ENCODE peak calls at places on chromosomes 11 and 22, in seven cellular contexts. J is mammary epithelial cell, I is neural progenitor cell, S is fibroblast of the aortic adventitia, F is body of pancreas, O is AG04450, K is HFF-Myc. L is an unnamed sample.

GRCh38 chr22:22397875-22398524 is 110.5 kb downstream of the ZNF280B start:
- DNase-seq in J (no peak), I (no peak), S (no peak), F (no peak), O (no peak), K (no peak), L (no peak)

GRCh38 chr11:69351460-69351859 is 57.5 kb downstream of the MYEOV start:
- DNase-seq in J (peak), I (no peak), S (peak), F (no peak), O (no peak), K (no peak), L (peak)

GRCh38 chr11:803770-804598 is 1.0 kb downstream of the PIDD1 start:
- DNase-seq in J (peak), I (no peak), S (no peak), F (no peak), O (no peak), K (no peak), L (no peak)

GRCh38 chr22:23183107-23183698 is 2.9 kb downstream of the BCR start:
- DNase-seq in J (peak), I (peak), S (peak), F (peak), O (no peak), K (no peak), L (peak)

GRCh38 chr11:70073881-70074371 is 4.2 kb upstream of the ANO1 start:
- DNase-seq in J (peak), I (no peak), S (peak), F (no peak), O (no peak), K (no peak), L (no peak)

GRCh38 chr22:44023404-44024287 is 456 bp upstream of the PARVB start:
- DNase-seq in J (peak), I (peak), S (peak), F (peak), O (no peak), K (no peak), L (no peak)

GRCh38 chr11:94504689-94505293 is 7.5 kb upstream of the C11orf97 start:
- DNase-seq in J (peak), I (peak), S (peak), F (no peak), O (peak), K (no peak), L (no peak)

GRCh38 chr11:57500526-57500925 is 15.0 kb downstream of the SLC43A1 start:
- DNase-seq in J (no peak), I (no peak), S (no peak), F (peak), O (no peak), K (no peak), L (no peak)

GRCh38 chr11:32149748-32150147 is 58.9 kb downstream of the RCN1 start:
- DNase-seq in J (no peak), I (no peak), S (no peak), F (no peak), O (no peak), K (no peak), L (no peak)

DNA sequence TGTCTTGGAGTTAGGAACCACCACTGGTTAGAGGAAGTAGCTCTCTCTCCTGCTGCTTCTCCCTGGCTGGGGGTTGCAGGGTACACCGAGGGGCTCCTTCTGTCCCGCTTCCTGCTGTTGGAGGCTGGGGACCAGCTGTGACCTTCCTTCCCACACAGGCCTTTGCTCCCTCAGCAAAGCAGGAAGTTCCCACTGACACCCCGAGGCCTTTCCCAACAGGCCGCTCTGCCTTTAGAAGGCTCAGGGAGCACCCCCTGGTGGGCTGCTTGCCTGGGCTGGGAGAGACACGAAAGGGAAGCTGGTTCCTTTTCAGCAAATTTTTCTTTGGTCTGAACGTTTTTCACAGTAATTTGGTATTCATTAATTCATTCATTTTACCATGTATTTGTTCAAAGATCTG is 527.9 kb upstream of the B3GAT1 start:
- DNase-seq in J (no peak), I (peak), S (no peak), F (no peak), O (no peak), K (no peak), L (no peak)
- TF ChIP-seq CTCF in J (no peak), I (peak), S (no peak), F (no peak), O (no peak), K (peak), L (peak)

GRCh38 chr22:17789379-17790200 is 15.3 kb upstream of the BID start:
- DNase-seq in J (no peak), I (no peak), S (no peak), F (no peak), O (no peak), K (no peak), L (no peak)
- TF ChIP-seq CTCF in J (no peak), I (no peak), S (no peak), F (no peak), O (no peak), K (no peak), L (no peak)

GRCh38 chr11:14248577-14248976 is 110.4 kb downstream of the RRAS2 start:
- DNase-seq in J (no peak), I (peak), S (no peak), F (no peak), O (no peak), K (no peak), L (no peak)
- TF ChIP-seq CTCF in J (no peak), I (peak), S (no peak), F (no peak), O (no peak), K (no peak), L (peak)

DNA sequence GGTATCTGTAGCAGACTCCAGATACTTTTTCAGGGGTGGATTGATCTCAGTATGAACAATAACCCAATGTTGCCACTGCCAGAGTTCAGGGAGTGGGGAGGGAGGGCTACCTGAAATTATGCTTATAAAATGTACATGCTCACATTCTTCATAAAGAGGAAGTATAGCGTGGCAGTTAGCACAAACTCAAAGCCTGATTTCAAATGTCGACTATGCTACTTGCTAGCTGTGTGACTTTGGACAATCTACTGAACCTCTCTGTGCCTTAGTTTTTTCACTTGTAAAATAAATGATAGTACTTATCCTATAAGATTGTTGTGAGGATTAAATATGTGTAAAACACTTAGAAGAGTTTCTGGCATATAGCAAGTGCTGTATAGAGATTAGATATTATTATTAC is 26.5 kb upstream of the POU2AF1 start:
- DNase-seq in J (no peak), I (no peak), S (no peak), F (no peak), O (no peak), K (no peak), L (no peak)
- TF ChIP-seq CTCF in J (no peak), I (no peak), S (no peak), F (no peak), O (no peak), K (no peak), L (no peak)

DNA sequence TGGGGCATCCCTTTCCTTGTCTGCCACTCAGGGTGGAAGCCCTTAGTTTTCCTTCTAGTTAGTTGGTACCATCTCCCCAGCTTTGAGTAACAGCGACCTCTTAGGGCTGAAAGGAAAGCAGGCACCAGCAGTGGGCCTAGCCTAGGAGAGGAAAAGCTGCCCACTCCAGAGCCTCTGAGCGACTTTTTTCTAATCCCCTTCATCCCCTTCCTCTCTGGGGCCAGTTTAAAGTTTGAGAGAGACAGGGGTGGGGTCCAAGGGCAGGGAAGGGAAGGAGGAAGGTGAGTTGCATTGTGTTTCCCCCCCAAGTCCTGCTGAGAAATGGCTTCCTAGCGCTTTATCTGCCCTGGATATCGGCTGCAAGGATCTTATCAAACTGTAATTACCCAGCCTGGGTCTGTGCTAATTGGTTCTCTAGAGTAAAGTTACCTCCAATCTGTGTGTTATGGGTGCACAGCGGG is 573.9 kb upstream of the CADM1 start:
- DNase-seq in J (no peak), I (peak), S (no peak), F (no peak), O (no peak), K (no peak), L (no peak)
- TF ChIP-seq CTCF in J (no peak), I (peak), S (no peak), F (no peak), O (peak), K (no peak), L (peak)

GRCh38 chr22:48699531-48699930 is 1128.1 kb downstream of the BRD1 start:
- DNase-seq in J (no peak), I (peak), S (no peak), F (no peak), O (no peak), K (no peak), L (no peak)

GRCh38 chr22:48700180-48700565 is 1127.5 kb downstream of the BRD1 start:
- DNase-seq in J (no peak), I (no peak), S (no peak), F (no peak), O (no peak), K (no peak), L (no peak)

GRCh38 chr22:48701296-48702030 is 1126.2 kb downstream of the BRD1 start:
- DNase-seq in J (no peak), I (peak), S (no peak), F (no peak), O (no peak), K (no peak), L (no peak)

GRCh38 chr22:48702573-48703264 is 1125.0 kb downstream of the BRD1 start:
- DNase-seq in J (no peak), I (peak), S (no peak), F (peak), O (no peak), K (no peak), L (no peak)

DNA sequence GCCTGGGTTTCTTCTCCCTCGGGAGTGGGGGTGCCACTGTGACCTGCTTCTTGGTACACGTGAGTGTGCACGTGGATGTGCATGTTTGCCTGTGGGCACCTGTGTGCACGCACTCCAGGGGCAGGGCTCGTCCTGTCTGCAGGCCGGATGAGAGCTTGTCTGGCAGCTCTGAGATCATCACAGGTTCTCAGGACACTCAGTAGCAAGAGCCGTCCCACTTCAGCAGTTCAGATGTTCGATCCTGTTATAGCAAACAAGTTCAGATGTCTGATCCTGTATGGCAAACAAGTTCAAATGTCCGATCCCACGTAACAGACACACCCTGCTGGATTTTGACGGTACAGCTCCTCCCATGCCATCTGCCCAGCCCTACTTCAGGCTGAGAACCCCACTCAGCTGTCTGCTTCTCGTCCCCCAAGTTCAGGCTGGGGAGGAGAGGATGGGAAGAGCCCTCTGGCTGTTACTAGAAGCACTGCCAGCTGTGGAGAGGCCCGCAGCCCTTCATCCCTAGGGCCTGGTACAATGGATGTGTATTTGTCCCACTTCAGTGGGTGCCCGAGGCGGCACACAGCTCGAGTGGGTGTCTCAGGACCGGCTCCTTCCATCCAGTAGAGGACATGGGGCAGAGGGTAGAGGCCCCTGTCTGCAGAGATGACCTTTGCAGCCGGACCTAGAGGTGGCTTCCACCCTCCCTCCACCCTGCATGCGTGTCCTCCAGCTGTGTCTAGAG is 1126.9 kb downstream of the BRD1 start:
- DNase-seq in J (no peak), I (no peak), S (no peak), F (no peak), O (no peak), K (no peak), L (no peak)
- TF ChIP-seq CTCF in J (no peak), I (no peak), S (no peak), F (no peak), O (no peak), K (no peak), L (no peak)

GRCh38 chr11:125941606-125942275 is 4.1 kb upstream of the VSIG10L2 start:
- DNase-seq in J (peak), I (peak), S (peak), F (peak), O (no peak), K (no peak), L (peak)

GRCh38 chr11:125941241-125941605 is 4.6 kb upstream of the VSIG10L2 start:
- DNase-seq in J (no peak), I (no peak), S (no peak), F (no peak), O (no peak), K (no peak), L (no peak)

GRCh38 chr11:125943661-125944349 is 2.0 kb upstream of the VSIG10L2 start:
- DNase-seq in J (no peak), I (no peak), S (no peak), F (no peak), O (no peak), K (no peak), L (no peak)

GRCh38 chr11:125942771-125943428 is 2.9 kb upstream of the VSIG10L2 start:
- DNase-seq in J (no peak), I (no peak), S (no peak), F (no peak), O (no peak), K (no peak), L (no peak)

GRCh38 chr11:125942276-125942611 is 3.6 kb upstream of the VSIG10L2 start:
- DNase-seq in J (no peak), I (no peak), S (no peak), F (no peak), O (no peak), K (no peak), L (no peak)
- TF ChIP-seq CTCF in J (no peak), I (no peak), S (no peak), F (no peak), O (no peak), K (no peak), L (no peak)

DNA sequence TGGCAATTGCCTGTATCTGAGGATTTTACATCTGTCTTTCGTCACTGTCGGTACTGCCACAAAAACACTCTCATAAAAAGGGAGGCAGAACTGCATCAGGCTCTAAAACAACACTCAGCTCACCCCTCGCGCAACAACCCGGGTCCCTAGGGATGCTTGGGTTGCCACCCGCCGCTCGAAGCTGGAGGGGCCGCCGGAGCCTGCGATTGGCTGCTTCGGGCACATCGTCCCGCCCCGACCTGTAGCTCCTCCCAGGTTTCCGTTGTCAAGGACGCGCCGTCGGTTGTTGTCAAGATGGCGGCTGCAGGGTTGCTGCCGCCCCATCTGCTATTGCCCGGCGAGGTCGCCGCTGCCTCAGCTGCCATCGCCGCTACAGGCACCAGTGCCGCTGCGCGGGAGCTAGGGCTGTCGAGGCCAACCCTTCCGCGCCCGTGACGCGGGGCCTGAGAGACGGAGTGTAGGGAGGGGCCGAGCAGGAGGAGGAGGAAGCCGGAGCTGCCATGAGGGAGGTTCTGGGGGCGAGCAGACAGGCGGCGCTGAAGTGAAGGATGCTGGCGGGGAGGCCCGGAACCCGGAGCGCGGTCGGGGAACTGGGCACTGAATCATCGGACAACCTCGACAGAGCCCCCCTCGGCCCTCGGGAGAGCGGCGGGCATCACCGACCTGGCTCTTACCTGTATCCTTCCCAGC is at the start of gene CEP126:
- DNase-seq in J (peak), I (peak), S (peak), F (peak), O (peak), K (peak), L (peak)
- TF ChIP-seq CTCF in J (peak), I (peak), S (peak), F (peak), O (peak), K (peak), L (peak)

DNA sequence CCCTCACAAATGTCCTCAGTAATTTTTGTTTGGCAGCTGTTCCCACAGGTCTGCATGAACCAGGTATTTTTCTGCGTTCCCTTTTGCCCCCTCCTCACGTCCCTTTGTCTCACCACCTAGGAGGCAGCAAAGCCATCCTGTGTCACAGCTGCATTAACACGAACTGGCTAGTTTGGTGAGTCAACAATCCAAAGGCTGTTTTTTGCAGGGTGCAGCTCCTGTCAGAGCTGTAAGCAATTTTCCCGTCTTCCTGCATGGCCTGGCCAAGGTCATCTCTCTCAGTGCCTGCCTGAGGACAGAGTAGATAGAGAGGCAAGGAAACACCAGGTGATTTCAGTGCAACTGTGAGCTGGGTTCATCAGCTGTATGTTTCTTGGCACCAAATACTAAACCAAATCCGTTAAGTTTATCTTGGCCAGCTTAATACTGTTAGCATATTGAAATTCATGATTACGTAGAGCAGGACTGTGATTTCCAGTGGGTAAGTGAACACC is 20.6 kb upstream of the VSIG10L2 start:
- DNase-seq in J (no peak), I (no peak), S (no peak), F (peak), O (no peak), K (no peak), L (no peak)
- TF ChIP-seq CTCF in J (no peak), I (no peak), S (no peak), F (no peak), O (no peak), K (no peak), L (no peak)

DNA sequence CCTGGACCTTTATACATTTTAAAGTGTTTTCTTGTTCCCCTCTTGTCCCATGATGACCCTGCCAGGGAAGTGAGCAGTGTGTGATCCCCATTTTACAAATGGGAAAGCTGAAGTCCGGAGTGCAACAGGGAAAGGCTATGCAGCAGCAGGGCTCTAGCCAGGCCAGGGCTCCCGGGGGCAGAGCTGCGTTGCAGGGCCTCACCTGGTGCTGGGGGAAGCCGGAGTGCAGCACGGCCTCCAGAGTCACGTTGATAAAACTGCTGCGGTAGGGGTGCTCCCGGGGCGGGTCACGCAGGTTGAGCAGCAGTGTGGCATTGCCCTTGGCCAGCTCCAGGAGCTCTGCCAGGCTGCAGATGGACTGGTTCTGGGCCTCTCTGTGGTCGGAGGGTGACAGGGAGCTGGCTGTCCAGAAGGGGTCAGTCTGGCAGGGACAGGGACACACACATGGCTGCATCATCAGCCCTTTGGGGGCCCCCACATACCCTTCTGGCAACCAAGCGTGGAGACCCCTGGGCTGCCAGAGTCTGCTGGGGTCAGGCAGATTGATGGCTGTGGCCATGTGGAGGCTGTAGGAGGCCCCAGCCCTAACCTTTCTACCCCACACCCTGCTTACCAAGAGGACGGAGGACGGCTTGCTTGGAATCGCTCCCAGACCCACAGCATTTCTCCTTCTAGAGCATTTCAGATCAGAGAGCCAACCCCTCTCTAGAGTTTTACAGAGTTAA is 9.3 kb upstream of the KLHL35 start:
- DNase-seq in J (no peak), I (no peak), S (no peak), F (no peak), O (no peak), K (no peak), L (no peak)
- TF ChIP-seq CTCF in J (no peak), I (no peak), S (no peak), F (no peak), O (no peak), K (no peak), L (no peak)